ENCODE peak calls at places on chromosomes 13 and 19, in nine cellular contexts. W is fibroblast of mammary gland, E is AG04450, B is tibial artery, C is astrocyte of the cerebellum, X is GM23338, O is tibial nerve, T is uterus, Q is NB4. I is an unnamed sample.

GRCh38 chr19:19278315-19278714 is 5.2 kb upstream of the TM6SF2 start:
- DNase-seq in B (no peak), Q (no peak), E (no peak), X (no peak), O (no peak), T (no peak), C (no peak), W (no peak), I (no peak)

GRCh38 chr19:47766670-47767069 is 11.8 kb upstream of the SELENOW start:
- DNase-seq in O (no peak), X (no peak), W (no peak), E (no peak), C (no peak), Q (peak), T (no peak), B (no peak), I (no peak)

GRCh38 chr13:105990256-105990958 is 545.1 kb downstream of the EFNB2 start:
- DNase-seq in B (no peak), T (no peak), W (peak), Q (no peak), O (no peak), C (no peak), X (no peak), E (no peak), I (no peak)

GRCh38 chr19:17555929-17556813 is 722 bp downstream of the COLGALT1 start:
- DNase-seq in O (peak), X (peak), B (peak), W (peak), C (no peak), T (peak), Q (peak), E (no peak), I (no peak)

GRCh38 chr13:93549326-93549855 is 322.8 kb downstream of the GPC6 start:
- DNase-seq in X (no peak), T (no peak), Q (no peak), B (no peak), W (peak), O (no peak), E (no peak), C (no peak), I (no peak)

GRCh38 chr13:27954406-27954851 is 14.7 kb downstream of the CDX2 start:
- DNase-seq in X (peak), Q (peak), T (no peak), E (no peak), O (no peak), B (no peak), C (no peak), W (no peak), I (no peak)

GRCh38 chr19:40143612-40144011 is 47.6 kb upstream of the MAP3K10 start:
- DNase-seq in Q (peak), W (no peak), B (no peak), T (no peak), X (peak), O (peak), E (no peak), C (no peak), I (no peak)

GRCh38 chr13:25153736-25154135 is 18.4 kb downstream of the AMER2 start:
- DNase-seq in W (no peak), O (no peak), Q (no peak), T (no peak), C (no peak), X (peak), E (no peak), B (no peak), I (no peak)

GRCh38 chr19:41877916-41878905 is 1.1 kb downstream of the CD79A start:
- DNase-seq in T (no peak), X (no peak), O (no peak), C (no peak), E (no peak), Q (no peak), W (no peak), B (no peak), I (no peak)

GRCh38 chr13:98900442-98900841 is 77.4 kb downstream of the DOCK9 start:
- DNase-seq in Q (no peak), O (no peak), C (no peak), T (no peak), E (no peak), W (peak), X (no peak), B (no peak), I (peak)

GRCh38 chr13:75173457-75174356 is 308.3 kb downstream of the TBC1D4 start:
- DNase-seq in T (no peak), E (no peak), Q (no peak), O (no peak), X (peak), W (no peak), C (no peak), B (no peak), I (no peak)

GRCh38 chr19:34096020-34096915 is 76.0 kb upstream of the LSM14A start:
- DNase-seq in X (peak), O (no peak), B (no peak), W (peak), C (peak), Q (peak), E (peak), T (no peak), I (peak)

GRCh38 chr19:48741222-48741999 is 1.0 kb upstream of the RASIP1 start:
- DNase-seq in W (no peak), E (no peak), B (no peak), O (no peak), X (peak), Q (peak), C (no peak), T (no peak), I (no peak)

GRCh38 chr13:98476106-98476505 is 100.8 kb downstream of the STK24 start:
- DNase-seq in Q (no peak), W (no peak), C (no peak), E (no peak), T (no peak), X (peak), B (no peak), O (no peak), I (no peak)

GRCh38 chr19:45404557-45405434 is at the start of gene PPP1R13L:
- DNase-seq in E (no peak), B (peak), C (peak), O (no peak), Q (peak), X (peak), T (peak), W (peak), I (no peak)

GRCh38 chr13:52195052-52195837 is 35.8 kb upstream of the NEK3 start:
- DNase-seq in W (peak), C (no peak), X (peak), T (peak), E (peak), O (peak), Q (no peak), B (peak), I (peak)

GRCh38 chr13:112469071-112469745 is 93.1 kb downstream of the SPACA7 start:
- DNase-seq in X (no peak), W (no peak), C (no peak), T (no peak), B (no peak), E (no peak), O (no peak), Q (no peak), I (no peak)

GRCh38 chr13:112690242-112690943 is 555 bp downstream of the ATP11A start:
- DNase-seq in X (peak), O (no peak), T (peak), Q (peak), W (no peak), C (peak), B (no peak), E (no peak), I (no peak)

GRCh38 chr13:98144501-98145350 is 1.8 kb downstream of the FARP1 start:
- DNase-seq in Q (no peak), O (no peak), E (peak), C (no peak), X (peak), W (peak), T (no peak), B (no peak), I (peak)

GRCh38 chr13:58963321-58963720 is 1200.4 kb downstream of the DIAPH3 start:
- DNase-seq in B (no peak), E (no peak), T (no peak), W (no peak), C (peak), O (no peak), Q (no peak), X (no peak), I (no peak)

GRCh38 chr13:89966524-89966923 is 1381.0 kb upstream of the MIR17HG start:
- DNase-seq in Q (no peak), B (no peak), E (no peak), T (no peak), O (no peak), W (no peak), C (no peak), X (peak), I (no peak)

GRCh38 chr19:36111200-36111539 is 227 bp downstream of the OVOL3 start:
- DNase-seq in X (no peak), T (no peak), B (no peak), W (no peak), Q (no peak), E (no peak), O (no peak), C (no peak), I (no peak)

GRCh38 chr19:17806945-17807344 is 12.0 kb downstream of the B3GNT3 start:
- DNase-seq in T (no peak), E (no peak), X (no peak), B (no peak), C (no peak), Q (peak), W (no peak), O (no peak), I (no peak)

GRCh38 chr19:7734220-7735203 is 2.6 kb upstream of the CLEC4G start:
- DNase-seq in X (no peak), O (peak), B (no peak), T (no peak), W (peak), E (no peak), C (no peak), Q (peak), I (no peak)

GRCh38 chr13:35891486-35891885 is 239.7 kb downstream of the DCLK1 start:
- DNase-seq in B (no peak), E (no peak), T (no peak), O (no peak), X (no peak), C (no peak), W (peak), Q (no peak), I (no peak)

GRCh38 chr13:63124863-63125262 is 1709.2 kb upstream of the PCDH20 start:
- DNase-seq in B (no peak), W (peak), T (no peak), C (peak), X (peak), E (no peak), O (no peak), Q (peak), I (no peak)

GRCh38 chr19:23071087-23071511 is 45.7 kb upstream of the ZNF730 start:
- DNase-seq in C (no peak), E (no peak), X (peak), O (no peak), B (no peak), Q (peak), T (peak), W (peak), I (no peak)

GRCh38 chr13:79541426-79542049 is 60.6 kb downstream of the NDFIP2 start:
- DNase-seq in W (peak), Q (peak), O (peak), T (no peak), E (peak), X (peak), B (no peak), C (peak), I (no peak)

GRCh38 chr13:100022798-100023197 is 41.2 kb downstream of the ZIC2 start:
- DNase-seq in C (no peak), Q (no peak), T (no peak), O (no peak), E (no peak), B (no peak), X (no peak), W (no peak), I (no peak)

GRCh38 chr19:7658219-7658686 is 10.6 kb upstream of the RETN start:
- DNase-seq in B (no peak), X (peak), C (no peak), Q (no peak), T (no peak), E (no peak), O (no peak), W (no peak), I (no peak)

GRCh38 chr19:2359992-2360875 is at the start of gene TMPRSS9:
- DNase-seq in T (no peak), O (no peak), C (no peak), Q (no peak), X (no peak), W (no peak), E (no peak), B (no peak), I (no peak)

GRCh38 chr13:64255988-64256387 is 2840.3 kb upstream of the PCDH20 start:
- DNase-seq in E (no peak), Q (no peak), B (no peak), T (no peak), C (no peak), X (no peak), W (no peak), O (no peak), I (no peak)

GRCh38 chr19:33194527-33194883 is 375 bp downstream of the LRP3 start:
- DNase-seq in X (peak), W (no peak), C (no peak), Q (no peak), E (no peak), T (no peak), B (no peak), O (no peak), I (no peak)

GRCh38 chr19:54390942-54391577 is 24.2 kb upstream of the TTYH1 start:
- DNase-seq in O (no peak), X (peak), B (no peak), C (peak), T (peak), E (peak), W (peak), Q (peak), I (peak)

GRCh38 chr13:35388979-35389378 is 87.5 kb downstream of the MAB21L1 start:
- DNase-seq in E (no peak), O (no peak), W (peak), C (peak), Q (no peak), T (no peak), B (no peak), X (no peak), I (peak)

GRCh38 chr19:46350029-46350757 is 3.3 kb downstream of the PPP5C start:
- DNase-seq in W (no peak), X (no peak), T (no peak), O (no peak), E (no peak), Q (peak), C (no peak), B (no peak), I (no peak)

GRCh38 chr19:13838071-13838942 is 38.6 kb upstream of the NANOS3 start:
- DNase-seq in E (no peak), X (no peak), O (no peak), W (no peak), C (no peak), T (no peak), B (no peak), Q (no peak), I (no peak)

GRCh38 chr19:18737954-18738351 is 53.2 kb downstream of the COMP start:
- DNase-seq in W (no peak), Q (no peak), X (no peak), E (no peak), O (no peak), T (no peak), B (no peak), C (no peak), I (no peak)

GRCh38 chr19:11872624-11873023 is 15.0 kb upstream of the ZNF69 start:
- DNase-seq in C (no peak), B (no peak), Q (no peak), X (no peak), W (no peak), T (no peak), O (no peak), E (no peak), I (no peak)

GRCh38 chr19:11873762-11874161 is 13.8 kb upstream of the ZNF69 start:
- DNase-seq in T (no peak), C (no peak), W (no peak), B (no peak), X (no peak), Q (no peak), O (no peak), E (no peak), I (no peak)

DNA sequence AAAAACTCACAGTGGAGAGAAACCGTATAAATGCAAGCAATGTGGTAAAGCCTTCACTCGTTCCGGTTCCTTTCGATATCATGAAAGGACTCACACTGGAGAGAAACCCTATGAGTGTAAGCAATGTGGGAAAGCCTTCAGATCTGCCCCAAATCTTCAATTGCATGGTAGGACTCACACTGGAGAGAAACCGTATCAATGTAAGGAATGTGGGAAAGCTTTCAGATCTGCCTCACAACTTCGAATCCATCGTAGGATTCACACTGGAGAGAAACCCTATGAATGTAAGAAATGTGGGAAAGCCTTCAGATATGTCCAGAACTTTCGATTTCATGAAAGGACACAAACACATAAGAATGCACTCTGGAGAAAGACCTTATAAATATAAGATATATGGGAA is 19.4 kb upstream of the ZNF69 start:
- DNase-seq in T (no peak), W (no peak), E (no peak), B (no peak), Q (no peak), X (no peak), C (no peak), O (no peak), I (no peak)
- H3K4me3 ChIP-seq in T (no peak), W (no peak), E (no peak), B (no peak), Q (no peak), X (no peak), C (no peak), O (no peak), I (no peak)

DNA sequence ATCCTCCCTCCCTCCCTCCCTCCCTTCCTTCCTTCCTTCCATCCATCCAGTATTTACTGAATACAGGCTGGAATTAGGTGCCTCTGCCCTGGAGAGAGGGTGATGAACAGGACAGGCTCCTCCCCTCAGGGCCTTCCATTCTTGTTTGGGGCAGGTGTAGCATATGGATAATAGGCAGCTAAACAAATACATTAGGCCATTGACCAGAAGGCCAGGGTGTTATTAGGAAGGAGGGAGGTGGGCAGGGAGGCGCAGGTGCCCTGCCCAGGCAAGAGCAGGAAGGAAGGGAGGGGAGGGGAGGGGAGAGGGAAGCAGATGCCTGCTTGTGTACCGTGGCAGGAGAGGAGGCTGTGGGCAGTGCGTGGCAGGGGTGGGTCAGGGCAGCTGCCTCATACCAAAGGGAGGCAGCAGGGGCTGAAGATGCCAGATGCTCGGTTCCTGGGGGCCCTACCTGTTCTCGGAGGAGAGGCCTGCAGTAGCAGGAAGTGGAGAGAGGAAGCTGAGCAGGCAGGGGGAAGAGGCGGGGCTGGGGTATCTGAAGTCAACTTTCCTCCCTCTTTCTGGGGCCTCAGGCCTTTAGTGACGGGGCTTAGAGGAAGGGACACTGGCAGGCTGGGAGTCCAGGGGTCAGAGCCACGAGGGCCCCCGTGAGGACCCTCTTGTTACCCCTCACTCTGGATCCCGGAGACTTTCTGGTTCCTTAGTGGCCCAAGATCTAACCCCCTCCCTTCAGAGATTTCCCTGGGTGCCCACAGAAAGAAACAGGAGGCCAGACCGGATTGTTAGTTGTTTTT is at the start of gene RINL:
- DNase-seq in E (no peak), X (peak), W (no peak), Q (peak), T (no peak), O (no peak), B (no peak), C (no peak), I (no peak)
- H3K4me3 ChIP-seq in E (no peak), X (peak), W (no peak), Q (peak), T (no peak), O (no peak), B (no peak), C (no peak), I (no peak)

GRCh38 chr13:44013666-44014291 is 134.1 kb downstream of the LACC1 start:
- DNase-seq in W (peak), Q (no peak), T (no peak), C (no peak), X (no peak), E (peak), B (no peak), O (no peak), I (peak)
- H3K4me3 ChIP-seq in W (no peak), Q (no peak), T (no peak), C (no peak), X (no peak), E (no peak), B (no peak), O (no peak), I (no peak)

DNA sequence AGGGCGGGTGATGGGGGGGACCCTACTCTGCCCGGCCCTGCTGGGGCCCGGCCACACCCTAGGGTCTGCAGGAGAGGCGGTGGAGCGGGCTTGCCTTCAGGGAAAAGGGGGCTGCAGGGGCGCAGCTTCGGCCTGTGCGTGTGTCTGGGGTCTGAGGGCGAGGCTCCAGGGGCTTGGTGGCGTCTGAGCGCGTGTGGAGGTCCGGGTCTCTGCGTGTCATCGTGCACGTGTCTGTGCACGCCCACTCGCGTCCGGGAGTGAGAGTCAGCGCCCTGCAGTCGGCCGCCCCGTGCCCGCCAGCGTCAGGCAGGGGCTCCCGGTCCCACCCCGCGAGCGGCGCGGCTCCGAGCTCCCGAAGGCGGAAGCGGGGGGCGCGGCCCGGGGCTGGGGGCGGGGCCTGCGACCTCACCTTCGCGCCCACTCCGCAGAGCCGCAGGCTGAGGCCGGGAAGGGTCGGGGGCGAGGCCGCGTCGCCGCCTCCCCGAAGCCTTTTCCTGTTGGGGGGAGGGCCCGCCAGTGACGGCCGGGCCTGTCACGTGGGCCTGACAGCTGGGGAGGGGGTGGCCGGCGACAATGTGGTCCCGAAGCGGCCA is at the start of gene ARHGAP45:
- DNase-seq in E (no peak), C (no peak), W (no peak), O (no peak), B (no peak), X (peak), T (no peak), Q (peak), I (no peak)
- H3K4me3 ChIP-seq in E (peak), C (peak), W (no peak), O (peak), B (peak), X (peak), T (no peak), Q (peak), I (peak)

GRCh38 chr13:109272595-109273325 is 513.6 kb downstream of the IRS2 start:
- DNase-seq in T (no peak), W (no peak), Q (no peak), E (no peak), C (no peak), O (no peak), X (no peak), B (no peak), I (no peak)
- H3K4me3 ChIP-seq in T (no peak), W (peak), Q (no peak), E (no peak), C (peak), O (no peak), X (no peak), B (no peak), I (peak)

I was measured in skeletal muscle cell.